ENCODE peak calls at places on chromosomes 11 and 22, in five cellular contexts. W is body of pancreas, G is lung, E is lower lobe of right lung, N is IMR-90. D is an unnamed sample.

GRCh38 chr11:43947003-43947500 is 4.6 kb downstream of the C11orf96 start:
- DNase-seq in N (peak; percentile 47), E (no peak), G (no peak), W (no peak), D (no peak)

GRCh38 chr11:117273550-117274289 is 17.4 kb upstream of the BACE1-AS start:
- DNase-seq in G (no peak), E (no peak), W (no peak), N (peak; percentile 92), D (no peak)

GRCh38 chr11:59556883-59557205 is 45.5 kb downstream of the OR4D9 start:
- DNase-seq in N (no peak), G (no peak), E (no peak), W (no peak), D (peak; percentile 39)

GRCh38 chr11:121250843-121251242 is 41.7 kb upstream of the SC5D start:
- DNase-seq in E (no peak), N (no peak), W (no peak), G (no peak), D (no peak)

GRCh38 chr11:133941546-133941945 is 15.2 kb downstream of the IGSF9B start:
- DNase-seq in N (no peak), E (no peak), G (no peak), W (no peak), D (no peak)

GRCh38 chr22:26711205-26711958 is 54.0 kb downstream of the MIAT start:
- DNase-seq in G (no peak), E (no peak), W (no peak), N (peak; percentile 62), D (no peak)

GRCh38 chr11:109838034-109838433 is 255.2 kb upstream of the ZC3H12C start:
- DNase-seq in W (no peak), N (no peak), G (no peak), E (no peak), D (no peak)

GRCh38 chr11:132263231-132263630 is 892.8 kb downstream of the NTM start:
- DNase-seq in E (no peak), W (no peak), N (no peak), G (no peak), D (no peak)

GRCh38 chr22:16936625-16937024 is 71.4 kb downstream of the GAB4 start:
- DNase-seq in E (no peak), N (no peak), W (no peak), G (peak; percentile 13), D (no peak)
- H3K4me3 ChIP-seq in E (no peak overlapping the region), N (no peak overlapping the region), W (no peak overlapping the region), G (no peak overlapping the region), D (no peak overlapping the region)

GRCh38 chr22:47203554-47203991 is 441.1 kb downstream of the TBC1D22A start:
- DNase-seq in W (peak; percentile 12), G (no peak), N (no peak), E (no peak), D (no peak)
- H3K9me3 ChIP-seq in W (no peaks in the 10 kb centered on the region), G (no peaks in the 10 kb centered on the region), N (no peaks in the 10 kb centered on the region), E (no peaks in the 10 kb centered on the region), D (no peaks in the 10 kb centered on the region)

DNA sequence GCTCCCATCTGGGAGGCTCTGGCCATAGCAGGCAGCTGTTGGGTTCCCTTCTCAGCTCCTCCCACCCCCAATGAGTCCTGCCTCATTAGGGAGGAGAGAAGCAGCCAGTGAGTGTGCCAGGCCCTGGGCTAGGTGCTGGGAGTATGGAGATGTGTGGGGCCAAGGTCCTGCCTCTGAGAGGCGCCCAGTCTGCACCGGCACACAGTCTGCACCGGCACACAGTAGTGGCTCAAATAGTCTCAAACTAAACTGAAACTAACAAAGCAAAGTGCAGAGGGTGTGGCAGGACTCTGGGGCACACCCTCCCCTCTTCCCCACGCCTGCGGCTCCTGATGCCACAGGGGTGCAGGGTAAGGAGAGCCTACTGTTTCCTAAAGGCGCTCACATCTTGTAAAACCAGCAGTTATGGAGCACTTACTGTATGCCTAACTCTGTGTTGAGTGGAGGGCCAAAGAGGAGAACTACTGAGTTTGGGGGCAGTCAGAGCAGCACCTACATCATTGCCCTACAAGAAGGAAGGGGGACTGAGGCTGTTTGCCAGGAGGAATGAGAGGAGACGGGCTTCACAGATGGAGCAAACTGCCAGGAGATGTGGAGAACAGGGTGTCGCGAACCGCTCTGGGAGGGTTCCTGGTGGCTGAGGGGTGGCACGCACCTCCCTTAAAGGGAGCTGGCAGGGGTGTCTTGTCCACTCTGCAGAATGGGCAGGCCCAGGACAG is 959 bp upstream of the SH3BP1 start:
- DNase-seq in N (no peak), E (no peak), G (no peak), W (no peak), D (no peak)
- H3K4me3 ChIP-seq in N (no peak overlapping the region), E (peak overlapping the region; percentile 67), G (no peak overlapping the region), W (no peak overlapping the region), D (no peak overlapping the region)

DNA sequence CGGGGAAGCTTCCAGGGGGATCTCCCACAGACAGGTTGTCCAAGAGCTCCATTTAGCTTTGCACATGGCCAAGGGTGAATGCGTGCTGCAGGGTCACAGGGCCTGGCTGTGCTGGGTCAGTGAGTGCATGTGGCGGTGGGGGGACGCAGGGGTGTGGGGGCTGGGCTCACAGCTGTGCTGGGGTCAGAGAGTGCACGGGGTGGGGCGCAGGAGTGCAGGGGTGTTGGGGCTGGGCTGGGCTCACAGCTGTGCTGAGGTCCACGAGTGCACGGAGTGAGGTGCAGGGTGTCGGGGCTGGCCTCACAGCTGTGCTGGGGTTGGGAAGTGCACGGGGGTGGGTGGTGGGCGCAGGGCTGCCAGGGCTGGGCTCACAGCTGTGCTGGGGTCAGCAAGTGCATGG is 557.7 kb downstream of the BRD1 start:
- DNase-seq in E (no peak), G (no peak), N (no peak), W (no peak), D (no peak)
- H3K9me3 ChIP-seq in E (no peaks in the 10 kb centered on the region), G (no peaks in the 10 kb centered on the region), N (peaks cover 33% of the 10 kb centered on the region), W (no peaks in the 10 kb centered on the region), D (no peaks in the 10 kb centered on the region)

DNA sequence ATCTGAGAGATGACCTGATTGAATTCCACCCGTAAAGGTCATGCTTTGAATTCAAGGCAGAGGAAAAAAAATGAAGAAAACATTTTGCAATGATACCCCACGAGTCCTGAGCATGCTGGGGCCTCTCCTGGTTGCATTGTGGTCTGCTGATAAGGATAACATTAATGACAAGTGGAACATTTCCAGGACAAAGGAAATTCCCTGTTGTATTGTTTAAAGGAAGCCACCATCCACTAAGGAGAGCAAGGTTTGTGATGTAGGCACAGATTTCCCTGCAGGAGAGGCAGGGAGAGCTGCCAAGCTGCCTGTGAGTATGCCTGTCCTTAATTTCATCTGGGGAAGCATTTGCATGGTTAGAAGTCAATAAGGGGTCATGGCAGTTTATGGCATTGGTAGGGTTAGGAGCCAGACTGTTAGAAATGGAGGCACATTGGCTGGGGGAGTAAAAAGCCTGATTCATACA is 21.9 kb downstream of the FLI1 start:
- DNase-seq in E (no peak), G (no peak), N (peak; percentile 40), W (no peak), D (peak; percentile 60)
- H3K4me3 ChIP-seq in E (no peak overlapping the region), G (no peak overlapping the region), N (no peak overlapping the region), W (no peak overlapping the region), D (no peak overlapping the region)

GRCh38 chr11:70887428-70887827 is 364.9 kb downstream of the SHANK2 start:
- DNase-seq in N (no peak), E (no peak), G (no peak), W (no peak), D (no peak)
- H3K9me3 ChIP-seq in N (peaks cover 9% of the 10 kb centered on the region), E (no peaks in the 10 kb centered on the region), G (no peaks in the 10 kb centered on the region), W (no peaks in the 10 kb centered on the region), D (no peaks in the 10 kb centered on the region)

D was measured in MG63.